ENCODE peak calls at places on chromosomes 16 and 17, in nine cellular contexts. One of them, this sample, is unnamed.

GRCh38 chr17:27905524-27906237 is 12.5 kb upstream of the LYRM9 start:
- DNase-seq in left ventricle myocardium inferior: no peak
- DNase-seq in DND-41: no peak
- DNase-seq in foreskin fibroblast: no peak
- DNase-seq in GM12865: no peak
- DNase-seq in AG09309: no peak
- DNase-seq in effector memory CD4-positive, alpha-beta T cell: no peak
- DNase-seq in cardiac fibroblast: no peak
- DNase-seq in choroid plexus epithelial cell: no peak
- DNase-seq in this sample: no peak

GRCh38 chr16:49274936-49275730 is 6.5 kb downstream of the CBLN1 start:
- DNase-seq in AG09309: no peak
- DNase-seq in cardiac fibroblast: no peak
- DNase-seq in DND-41: no peak
- DNase-seq in effector memory CD4-positive, alpha-beta T cell: no peak
- DNase-seq in GM12865: no peak
- DNase-seq in left ventricle myocardium inferior: no peak
- DNase-seq in choroid plexus epithelial cell: no peak
- DNase-seq in foreskin fibroblast: no peak
- DNase-seq in this sample: no peak

GRCh38 chr16:74111583-74111982 is 185.0 kb upstream of the PSMD7 start:
- DNase-seq in GM12865: no peak
- DNase-seq in effector memory CD4-positive, alpha-beta T cell: no peak
- DNase-seq in foreskin fibroblast: no peak
- DNase-seq in DND-41: no peak
- DNase-seq in choroid plexus epithelial cell: no peak
- DNase-seq in AG09309: no peak
- DNase-seq in left ventricle myocardium inferior: no peak
- DNase-seq in cardiac fibroblast: no peak
- DNase-seq in this sample: no peak

GRCh38 chr16:66035096-66035495 is 331.4 kb upstream of the CDH5 start:
- DNase-seq in GM12865: no peak
- DNase-seq in cardiac fibroblast: no peak
- DNase-seq in foreskin fibroblast: no peak
- DNase-seq in AG09309: no peak
- DNase-seq in choroid plexus epithelial cell: no peak
- DNase-seq in left ventricle myocardium inferior: no peak
- DNase-seq in DND-41: no peak
- DNase-seq in effector memory CD4-positive, alpha-beta T cell: no peak
- DNase-seq in this sample: no peak

GRCh38 chr16:30527635-30528178 is 1.3 kb upstream of the ZNF768 start:
- DNase-seq in AG09309: no peak
- DNase-seq in DND-41: no peak
- DNase-seq in foreskin fibroblast: peak; percentile 46
- DNase-seq in effector memory CD4-positive, alpha-beta T cell: no peak
- DNase-seq in cardiac fibroblast: no peak
- DNase-seq in GM12865: peak; percentile 80
- DNase-seq in left ventricle myocardium inferior: no peak
- DNase-seq in choroid plexus epithelial cell: no peak
- DNase-seq in this sample: peak; percentile 25

GRCh38 chr17:77496831-77497577 is 356.2 kb downstream of the SEC14L1 start:
- DNase-seq in GM12865: no peak
- DNase-seq in DND-41: peak; percentile 4
- DNase-seq in foreskin fibroblast: no peak
- DNase-seq in effector memory CD4-positive, alpha-beta T cell: no peak
- DNase-seq in AG09309: no peak
- DNase-seq in left ventricle myocardium inferior: peak; percentile 10
- DNase-seq in choroid plexus epithelial cell: no peak
- DNase-seq in cardiac fibroblast: no peak
- DNase-seq in this sample: no peak

GRCh38 chr17:6853764-6854442 is 22.4 kb upstream of the TEKT1 start:
- DNase-seq in choroid plexus epithelial cell: peak; percentile 4
- DNase-seq in DND-41: peak; percentile 73
- DNase-seq in cardiac fibroblast: no peak
- DNase-seq in effector memory CD4-positive, alpha-beta T cell: no peak
- DNase-seq in AG09309: no peak
- DNase-seq in GM12865: no peak
- DNase-seq in foreskin fibroblast: no peak
- DNase-seq in left ventricle myocardium inferior: no peak
- DNase-seq in this sample: no peak

GRCh38 chr16:65125871-65126270 is 4.0 kb upstream of the CDH11 start:
- DNase-seq in GM12865: no peak
- DNase-seq in left ventricle myocardium inferior: no peak
- DNase-seq in DND-41: no peak
- DNase-seq in choroid plexus epithelial cell: peak; percentile 85
- DNase-seq in AG09309: no peak
- DNase-seq in effector memory CD4-positive, alpha-beta T cell: no peak
- DNase-seq in foreskin fibroblast: peak; percentile 38
- DNase-seq in cardiac fibroblast: no peak
- DNase-seq in this sample: no peak

GRCh38 chr17:28074010-28074409 is 31.5 kb downstream of the NLK start:
- DNase-seq in effector memory CD4-positive, alpha-beta T cell: no peak
- DNase-seq in foreskin fibroblast: no peak
- DNase-seq in GM12865: no peak
- DNase-seq in AG09309: no peak
- DNase-seq in choroid plexus epithelial cell: no peak
- DNase-seq in cardiac fibroblast: no peak
- DNase-seq in DND-41: no peak
- DNase-seq in left ventricle myocardium inferior: no peak
- DNase-seq in this sample: no peak

GRCh38 chr17:61139219-61139618 is 260.4 kb upstream of the TBX2 start:
- DNase-seq in DND-41: peak; percentile 89
- DNase-seq in cardiac fibroblast: peak; percentile 76
- DNase-seq in effector memory CD4-positive, alpha-beta T cell: peak; percentile 9
- DNase-seq in choroid plexus epithelial cell: peak; percentile 88
- DNase-seq in left ventricle myocardium inferior: no peak
- DNase-seq in AG09309: no peak
- DNase-seq in GM12865: peak; percentile 80
- DNase-seq in foreskin fibroblast: peak; percentile 78
- DNase-seq in this sample: peak; percentile 96

GRCh38 chr17:18079543-18079942 is 8.2 kb upstream of the DRG2 start:
- DNase-seq in AG09309: no peak
- DNase-seq in choroid plexus epithelial cell: no peak
- DNase-seq in cardiac fibroblast: no peak
- DNase-seq in left ventricle myocardium inferior: no peak
- DNase-seq in GM12865: no peak
- DNase-seq in foreskin fibroblast: no peak
- DNase-seq in effector memory CD4-positive, alpha-beta T cell: no peak
- DNase-seq in DND-41: no peak
- DNase-seq in this sample: no peak

GRCh38 chr17:14471052-14471451 is 170.2 kb downstream of the HS3ST3B1 start:
- DNase-seq in AG09309: peak; percentile 45
- DNase-seq in GM12865: no peak
- DNase-seq in foreskin fibroblast: peak; percentile 92
- DNase-seq in effector memory CD4-positive, alpha-beta T cell: no peak
- DNase-seq in DND-41: no peak
- DNase-seq in choroid plexus epithelial cell: peak; percentile 89
- DNase-seq in cardiac fibroblast: peak; percentile 85
- DNase-seq in left ventricle myocardium inferior: no peak
- DNase-seq in this sample: no peak

GRCh38 chr17:10777131-10777805 is 26.6 kb downstream of the TMEM238L start:
- DNase-seq in left ventricle myocardium inferior: no peak
- DNase-seq in AG09309: no peak
- DNase-seq in GM12865: no peak
- DNase-seq in cardiac fibroblast: no peak
- DNase-seq in DND-41: no peak
- DNase-seq in effector memory CD4-positive, alpha-beta T cell: no peak
- DNase-seq in choroid plexus epithelial cell: no peak
- DNase-seq in foreskin fibroblast: no peak
- DNase-seq in this sample: no peak

GRCh38 chr17:871731-872517 is 89.8 kb downstream of the MRM3 start:
- DNase-seq in foreskin fibroblast: no peak
- DNase-seq in GM12865: no peak
- DNase-seq in choroid plexus epithelial cell: no peak
- DNase-seq in effector memory CD4-positive, alpha-beta T cell: no peak
- DNase-seq in DND-41: peak; percentile 8
- DNase-seq in AG09309: no peak
- DNase-seq in left ventricle myocardium inferior: no peak
- DNase-seq in cardiac fibroblast: no peak
- DNase-seq in this sample: peak; percentile 91

GRCh38 chr17:869567-870530 is 87.7 kb downstream of the MRM3 start:
- DNase-seq in AG09309: peak; percentile 77
- DNase-seq in foreskin fibroblast: peak; percentile 55
- DNase-seq in GM12865: no peak
- DNase-seq in effector memory CD4-positive, alpha-beta T cell: no peak
- DNase-seq in cardiac fibroblast: peak; percentile 60
- DNase-seq in left ventricle myocardium inferior: peak; percentile 42
- DNase-seq in DND-41: no peak
- DNase-seq in choroid plexus epithelial cell: peak; percentile 47
- DNase-seq in this sample: no peak

GRCh38 chr17:866568-867087 is 84.5 kb downstream of the MRM3 start:
- DNase-seq in GM12865: no peak
- DNase-seq in cardiac fibroblast: no peak
- DNase-seq in effector memory CD4-positive, alpha-beta T cell: no peak
- DNase-seq in AG09309: no peak
- DNase-seq in choroid plexus epithelial cell: no peak
- DNase-seq in DND-41: no peak
- DNase-seq in left ventricle myocardium inferior: no peak
- DNase-seq in foreskin fibroblast: no peak
- DNase-seq in this sample: no peak

GRCh38 chr17:867896-868489 is 85.8 kb downstream of the MRM3 start:
- DNase-seq in effector memory CD4-positive, alpha-beta T cell: no peak
- DNase-seq in left ventricle myocardium inferior: no peak
- DNase-seq in foreskin fibroblast: no peak
- DNase-seq in DND-41: no peak
- DNase-seq in GM12865: no peak
- DNase-seq in cardiac fibroblast: no peak
- DNase-seq in AG09309: no peak
- DNase-seq in choroid plexus epithelial cell: no peak
- DNase-seq in this sample: no peak

GRCh38 chr17:869067-869466 is 86.9 kb downstream of the MRM3 start:
- DNase-seq in effector memory CD4-positive, alpha-beta T cell: no peak
- DNase-seq in AG09309: peak; percentile 47
- DNase-seq in cardiac fibroblast: peak; percentile 46
- DNase-seq in DND-41: no peak
- DNase-seq in left ventricle myocardium inferior: peak; percentile 71
- DNase-seq in GM12865: no peak
- DNase-seq in foreskin fibroblast: peak; percentile 93
- DNase-seq in choroid plexus epithelial cell: peak; percentile 51
- DNase-seq in this sample: no peak
- H3K4me3 ChIP-seq in effector memory CD4-positive, alpha-beta T cell: no peak overlapping the region
- H3K4me3 ChIP-seq in AG09309: no peak overlapping the region
- H3K4me3 ChIP-seq in cardiac fibroblast: no peak overlapping the region
- H3K4me3 ChIP-seq in DND-41: no peak overlapping the region
- H3K4me3 ChIP-seq in left ventricle myocardium inferior: peak overlapping the region; percentile 46
- H3K4me3 ChIP-seq in GM12865: no peak overlapping the region
- H3K4me3 ChIP-seq in foreskin fibroblast: peak overlapping the region; percentile 12
- H3K4me3 ChIP-seq in choroid plexus epithelial cell: no peak overlapping the region
- H3K4me3 ChIP-seq in this sample: no peak overlapping the region

DNA sequence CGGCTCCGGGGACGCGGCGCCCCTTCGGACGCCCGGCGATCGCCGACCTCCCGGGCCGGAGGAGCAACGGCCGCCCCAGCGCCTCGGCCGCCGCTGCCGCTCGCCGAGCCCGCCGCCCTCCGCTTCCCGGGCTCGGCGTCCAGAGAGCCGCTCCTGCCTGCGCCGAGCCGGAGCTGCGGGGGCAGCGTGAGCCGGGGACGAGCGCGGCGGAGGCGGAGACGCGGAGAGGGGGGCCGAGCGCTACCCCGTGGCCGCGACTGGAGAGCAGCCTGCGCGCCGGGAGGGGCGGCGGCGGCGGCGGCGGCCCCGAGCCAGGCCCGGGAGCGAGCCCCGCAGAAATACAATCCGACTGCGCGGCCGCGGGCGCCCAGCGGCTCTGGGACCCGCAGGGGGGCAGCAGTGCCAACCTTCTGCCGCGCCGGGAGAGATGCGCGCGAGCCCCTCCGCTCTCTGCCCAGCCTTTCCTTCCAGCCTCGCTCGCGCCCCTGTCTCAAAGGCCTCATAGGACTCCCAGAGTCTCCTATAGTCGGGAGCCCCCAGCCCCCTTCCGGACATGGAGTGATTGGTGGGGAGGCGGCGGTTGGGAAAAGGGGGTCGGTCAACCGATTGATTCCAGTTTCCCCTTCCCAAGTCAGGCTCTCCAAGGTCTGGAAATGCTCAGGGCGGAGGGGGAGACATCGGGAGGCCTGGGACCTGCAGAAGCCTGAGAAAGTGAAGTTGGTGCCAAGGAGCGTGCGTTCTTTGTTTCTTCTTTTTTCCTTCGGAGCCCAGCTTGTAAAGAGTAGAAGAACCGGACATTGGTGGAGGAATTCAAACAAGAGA is 1.0 kb upstream of the SDK2 start:
- DNase-seq in foreskin fibroblast: peak; percentile 54
- DNase-seq in GM12865: no peak
- DNase-seq in left ventricle myocardium inferior: peak; percentile 60
- DNase-seq in AG09309: no peak
- DNase-seq in choroid plexus epithelial cell: peak; percentile 45
- DNase-seq in cardiac fibroblast: no peak
- DNase-seq in effector memory CD4-positive, alpha-beta T cell: no peak
- DNase-seq in DND-41: peak; percentile 12
- DNase-seq in this sample: no peak
- H3K4me3 ChIP-seq in foreskin fibroblast: no peak overlapping the region
- H3K4me3 ChIP-seq in GM12865: no peak overlapping the region
- H3K4me3 ChIP-seq in left ventricle myocardium inferior: peak overlapping the region; percentile 71
- H3K4me3 ChIP-seq in AG09309: no peak overlapping the region
- H3K4me3 ChIP-seq in choroid plexus epithelial cell: no peak overlapping the region
- H3K4me3 ChIP-seq in cardiac fibroblast: no peak overlapping the region
- H3K4me3 ChIP-seq in effector memory CD4-positive, alpha-beta T cell: no peak overlapping the region
- H3K4me3 ChIP-seq in DND-41: peak overlapping the region; percentile 50
- H3K4me3 ChIP-seq in this sample: no peak overlapping the region

DNA sequence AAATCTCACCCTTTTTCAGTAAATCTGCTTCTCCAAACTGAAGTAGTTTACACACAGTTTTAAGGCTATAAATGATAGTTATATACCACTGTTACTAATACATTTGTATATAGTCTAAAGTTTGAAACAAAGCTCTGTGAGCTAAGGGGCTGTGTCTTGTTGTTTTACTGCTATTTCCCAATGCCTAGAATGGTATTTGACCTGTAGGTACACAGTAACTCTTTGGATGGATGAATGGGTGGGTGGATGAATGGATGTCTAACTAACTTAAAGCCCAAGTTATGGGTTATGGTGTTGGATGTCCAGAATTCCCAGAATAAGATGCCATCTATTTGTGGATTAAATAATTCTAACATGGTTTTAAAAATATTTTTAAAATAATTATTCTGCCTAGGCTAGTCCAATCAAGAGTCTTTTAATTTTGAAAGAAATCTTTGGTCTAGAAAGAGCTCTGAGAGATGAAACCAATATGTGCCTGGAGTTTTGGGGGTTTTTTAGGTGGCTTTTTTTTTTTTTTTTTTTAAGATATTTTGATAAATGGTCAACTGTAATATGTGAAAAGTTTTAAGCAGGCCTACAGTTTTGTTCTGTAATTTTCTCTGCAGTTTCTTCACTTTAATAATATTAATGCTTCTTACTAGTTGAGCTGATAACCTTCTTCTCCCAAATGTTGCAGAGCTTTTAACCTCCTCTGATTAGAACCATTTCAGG is 45.3 kb downstream of the OMG start:
- DNase-seq in DND-41: no peak
- DNase-seq in foreskin fibroblast: no peak
- DNase-seq in effector memory CD4-positive, alpha-beta T cell: no peak
- DNase-seq in left ventricle myocardium inferior: no peak
- DNase-seq in cardiac fibroblast: no peak
- DNase-seq in GM12865: peak; percentile 11
- DNase-seq in AG09309: no peak
- DNase-seq in choroid plexus epithelial cell: peak; percentile 51
- DNase-seq in this sample: no peak
- H3K4me3 ChIP-seq in DND-41: no peak overlapping the region
- H3K4me3 ChIP-seq in foreskin fibroblast: no peak overlapping the region
- H3K4me3 ChIP-seq in effector memory CD4-positive, alpha-beta T cell: no peak overlapping the region
- H3K4me3 ChIP-seq in left ventricle myocardium inferior: no peak overlapping the region
- H3K4me3 ChIP-seq in cardiac fibroblast: no peak overlapping the region
- H3K4me3 ChIP-seq in GM12865: no peak overlapping the region
- H3K4me3 ChIP-seq in AG09309: no peak overlapping the region
- H3K4me3 ChIP-seq in choroid plexus epithelial cell: no peak overlapping the region
- H3K4me3 ChIP-seq in this sample: no peak overlapping the region

GRCh38 chr17:80725532-80725931 is 180.9 kb downstream of the RPTOR start:
- DNase-seq in DND-41: no peak
- DNase-seq in left ventricle myocardium inferior: no peak
- DNase-seq in foreskin fibroblast: no peak
- DNase-seq in choroid plexus epithelial cell: no peak
- DNase-seq in GM12865: no peak
- DNase-seq in effector memory CD4-positive, alpha-beta T cell: no peak
- DNase-seq in cardiac fibroblast: peak; percentile 20
- DNase-seq in AG09309: no peak
- DNase-seq in this sample: no peak
- H3K4me3 ChIP-seq in DND-41: no peak overlapping the region
- H3K4me3 ChIP-seq in left ventricle myocardium inferior: no peak overlapping the region
- H3K4me3 ChIP-seq in foreskin fibroblast: no peak overlapping the region
- H3K4me3 ChIP-seq in choroid plexus epithelial cell: no peak overlapping the region
- H3K4me3 ChIP-seq in GM12865: no peak overlapping the region
- H3K4me3 ChIP-seq in effector memory CD4-positive, alpha-beta T cell: no peak overlapping the region
- H3K4me3 ChIP-seq in cardiac fibroblast: no peak overlapping the region
- H3K4me3 ChIP-seq in AG09309: no peak overlapping the region
- H3K4me3 ChIP-seq in this sample: no peak overlapping the region

This sample was measured in Jurkat, Clone E6-1.